ENCODE peak calls at places on chromosomes 5 and 9, in five cellular contexts. Z is neural progenitor cell, P is posterior vena cava, H is LoVo, S is mucosa of descending colon. C is an unnamed sample.

GRCh38 chr9:135554718-135555117 is 6.8 kb upstream of the PAEP start:
- DNase-seq in Z (no peak), H (no peak), P (peak; percentile 37), S (no peak), C (no peak)

GRCh38 chr9:125066839-125067619 is 76.3 kb downstream of the SCAI start:
- DNase-seq in Z (no peak), H (no peak), S (no peak), P (no peak), C (no peak)

GRCh38 chr5:173457482-173457881 is 129.3 kb upstream of the STC2 start:
- DNase-seq in P (no peak), S (no peak), Z (no peak), H (no peak), C (no peak)

GRCh38 chr5:142645456-142645855 is 40.4 kb downstream of the FGF1 start:
- DNase-seq in P (no peak), H (no peak), S (no peak), Z (no peak), C (no peak)

GRCh38 chr9:87194471-87194870 is 247.2 kb upstream of the GAS1 start:
- DNase-seq in S (no peak), P (no peak), H (no peak), Z (peak; percentile 42), C (no peak)

GRCh38 chr9:77218612-77219011 is 41.3 kb downstream of the VPS13A start:
- DNase-seq in H (no peak), S (no peak), P (no peak), Z (no peak), C (peak; percentile 19)

GRCh38 chr9:89171231-89171630 is 7.4 kb downstream of the SHC3 start:
- DNase-seq in P (no peak), Z (no peak), S (no peak), H (no peak), C (no peak)

GRCh38 chr9:137053944-137054931 is at the start of gene ENTPD2:
- DNase-seq in S (peak; percentile 87), P (no peak), H (peak; percentile 82), Z (peak; percentile 56), C (no peak)

GRCh38 chr5:143828710-143829109 is 16.7 kb downstream of the HMHB1 start:
- DNase-seq in H (no peak), P (no peak), S (no peak), Z (no peak), C (no peak)

C was measured in NCI-H460.